ENCODE peak calls at places on chromosomes 11 and 22, in four cellular contexts. C is IMR-90, H is H9, G is H1. Z is an unnamed sample.

GRCh38 chr11:123434262-123434661 is 4.2 kb downstream of the GRAMD1B start:
- DNase-seq in C (peak), H (peak), G (no peak), Z (peak)

GRCh38 chr11:121534131-121535093 is 81.6 kb upstream of the SORL1-AS1 start:
- DNase-seq in C (peak), H (no peak), G (no peak), Z (no peak)

GRCh38 chr11:68297812-68298658 is 14.4 kb upstream of the LRP5 start:
- DNase-seq in C (peak), H (peak), G (peak), Z (peak)

GRCh38 chr22:28773461-28773867 is 969 bp downstream of the CCDC117 start:
- DNase-seq in C (peak), H (no peak), G (no peak), Z (no peak)

GRCh38 chr11:23976369-23976768 is 520.5 kb upstream of the LUZP2 start:
- DNase-seq in C (peak), H (no peak), G (no peak), Z (no peak)

GRCh38 chr11:67268684-67269268 is 2.5 kb downstream of the GRK2 start:
- DNase-seq in C (no peak), H (no peak), G (no peak), Z (no peak)

GRCh38 chr11:72641900-72642814 is 32.1 kb downstream of the PDE2A start:
- DNase-seq in C (no peak), H (peak), G (peak), Z (no peak)

GRCh38 chr11:28581286-28582242 is 473.4 kb downstream of the METTL15 start:
- DNase-seq in C (peak), H (no peak), G (no peak), Z (peak)

GRCh38 chr11:29129850-29130249 is 887.0 kb downstream of the KCNA4 start:
- DNase-seq in C (peak), H (no peak), G (no peak), Z (no peak)

GRCh38 chr11:134536219-134536618 is 124.2 kb upstream of the B3GAT1 start:
- DNase-seq in C (no peak), H (peak), G (peak), Z (no peak)
- H3K18ac ChIP-seq in C (no peak), H (no peak), G (no peak), Z (no peak)

GRCh38 chr22:38751422-38752346 is 4.1 kb downstream of the SUN2 start:
- DNase-seq in C (no peak), H (no peak), G (no peak), Z (no peak)
- H3K23ac ChIP-seq in C (no peak), H (no peak), G (no peak), Z (no peak)

DNA sequence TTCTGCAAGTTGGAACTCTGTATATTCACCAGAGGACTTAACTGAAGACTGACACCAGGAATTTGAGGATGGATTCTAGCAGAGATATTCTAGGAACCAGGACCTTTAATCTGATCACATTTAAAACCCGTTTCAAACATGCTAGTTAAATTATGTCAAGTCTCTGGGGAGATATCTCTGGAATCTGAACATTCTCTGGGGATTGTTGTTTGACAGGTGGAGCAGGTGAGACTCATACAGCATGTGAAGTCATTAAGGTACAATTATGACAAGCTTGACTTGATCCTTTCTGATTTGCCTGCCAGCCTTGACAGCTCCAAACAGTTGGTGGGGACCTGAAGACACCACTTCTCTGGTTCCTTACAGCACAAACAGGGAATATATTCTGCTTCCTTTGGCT is 100.3 kb downstream of the FAT3 start:
- DNase-seq in C (no peak), H (no peak), G (no peak), Z (no peak)
- H4K5ac ChIP-seq in C (no peak), H (no peak), G (no peak), Z (no peak)

DNA sequence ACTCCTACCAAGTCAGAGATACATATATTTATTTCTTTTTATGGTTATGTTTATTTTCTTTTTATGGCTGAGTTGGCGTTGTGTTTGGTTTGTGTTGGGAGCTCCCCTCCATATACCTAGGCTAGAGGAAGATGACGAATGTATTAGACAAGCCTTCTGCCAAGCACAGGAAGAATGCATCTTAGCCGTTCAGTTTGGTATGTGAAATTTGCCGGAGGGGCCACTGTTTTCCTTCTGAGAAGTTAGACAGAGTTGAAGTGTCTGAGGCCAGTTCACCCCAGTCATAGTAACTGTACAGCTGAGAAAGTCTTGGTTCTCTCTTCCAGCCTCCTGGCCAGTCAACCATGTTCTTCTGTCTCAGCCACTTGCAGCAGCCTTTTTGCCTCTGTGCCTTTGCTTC is 29.8 kb downstream of the TEAD1 start:
- DNase-seq in C (peak), H (no peak), G (no peak), Z (no peak)
- H3K18ac ChIP-seq in C (no peak), H (no peak), G (no peak), Z (no peak)

GRCh38 chr11:108871867-108872266 is 207.0 kb downstream of the DDX10 start:
- DNase-seq in C (no peak), H (no peak), G (no peak), Z (no peak)

GRCh38 chr11:108871152-108871551 is 206.3 kb downstream of the DDX10 start:
- DNase-seq in C (peak), H (peak), G (no peak), Z (peak)

GRCh38 chr11:108873305-108873704 is 208.4 kb downstream of the DDX10 start:
- DNase-seq in C (peak), H (no peak), G (no peak), Z (no peak)

GRCh38 chr11:108873938-108874337 is 209.1 kb downstream of the DDX10 start:
- DNase-seq in C (no peak), H (no peak), G (no peak), Z (no peak)

DNA sequence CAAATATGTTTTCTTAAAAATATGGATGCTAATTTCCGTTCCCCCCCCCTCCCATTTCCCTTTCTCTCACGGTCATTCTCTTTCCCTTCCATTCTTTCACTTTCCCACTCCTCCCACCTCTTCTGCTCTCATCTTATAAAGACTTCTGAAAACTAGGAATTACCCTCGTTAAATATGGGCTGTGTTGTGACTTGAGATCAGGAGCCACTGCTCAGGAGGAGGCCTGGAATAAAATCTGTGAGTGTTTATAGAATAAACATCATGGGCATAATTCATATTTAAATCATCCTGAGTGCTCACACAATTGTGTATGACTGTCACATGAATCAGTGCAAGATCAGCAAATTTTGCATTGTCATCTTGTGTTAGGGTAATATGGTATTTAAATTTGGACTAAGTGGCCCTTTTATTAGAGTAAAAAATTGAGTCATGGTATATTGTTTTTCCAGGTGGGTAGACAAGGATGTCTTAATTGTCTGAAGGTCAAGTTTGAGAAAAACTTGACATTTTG is 208.0 kb downstream of the DDX10 start:
- DNase-seq in C (peak), H (no peak), G (no peak), Z (no peak)
- H3K23ac ChIP-seq in C (no peak), H (no peak), G (no peak), Z (no peak)

DNA sequence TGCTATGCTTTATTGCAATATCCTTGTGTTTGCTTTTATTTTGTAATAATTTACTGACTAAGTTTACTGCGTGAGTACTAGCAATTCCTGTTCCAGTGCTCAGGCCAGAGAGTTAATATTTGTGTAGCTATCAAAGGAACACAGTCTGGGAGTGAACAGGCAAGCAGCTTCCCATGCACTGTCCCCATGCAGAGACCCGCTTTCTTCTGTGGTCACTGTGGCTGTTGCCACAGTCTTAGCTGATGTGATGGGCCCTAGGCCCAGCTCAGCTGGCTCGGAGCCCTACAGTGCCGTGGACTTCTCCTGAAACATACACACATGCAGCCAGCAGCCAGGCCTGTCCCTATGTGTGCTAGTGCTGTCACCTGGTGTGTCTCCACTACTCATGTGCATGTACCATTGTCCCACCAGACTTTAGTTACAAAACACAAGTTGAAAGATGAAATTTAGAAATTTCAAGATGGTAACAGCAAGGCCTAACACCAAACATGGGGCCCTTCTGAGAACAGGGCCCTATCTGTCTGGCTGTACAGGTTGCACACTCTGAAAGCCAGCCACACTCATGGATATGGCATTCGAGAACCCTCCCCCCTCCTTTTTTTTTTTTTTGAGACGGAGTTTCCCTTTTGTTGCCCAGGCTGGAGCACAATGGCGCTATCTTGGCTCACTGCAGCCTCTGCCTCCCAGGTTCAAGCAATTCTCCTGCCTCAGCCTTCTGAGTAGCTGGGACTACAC is 12.3 kb upstream of the SCUBE2 start:
- DNase-seq in C (no peak), H (no peak), G (no peak), Z (no peak)
- H4K5ac ChIP-seq in C (no peak), H (no peak), G (no peak), Z (no peak)

DNA sequence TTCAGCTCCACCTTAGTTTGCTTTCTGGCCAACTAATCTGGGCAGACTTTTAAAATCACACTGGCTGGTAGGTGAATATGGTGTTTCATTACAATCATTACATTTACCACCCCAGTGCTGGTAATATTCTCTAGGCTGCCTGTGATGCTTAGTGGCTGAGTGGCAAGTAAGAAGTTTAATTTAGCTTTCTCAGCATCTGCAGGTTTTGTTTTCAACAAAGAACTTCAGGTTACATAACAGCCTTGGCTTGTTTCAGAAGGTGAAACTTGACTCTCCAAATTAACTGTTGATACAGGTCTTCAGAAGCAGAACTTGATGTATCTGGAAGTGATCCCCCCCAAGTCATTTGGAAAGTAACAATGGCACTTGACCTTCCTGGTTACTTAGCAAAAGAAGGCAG is 423.3 kb upstream of the CCDC90B start:
- DNase-seq in C (no peak), H (no peak), G (no peak), Z (no peak)
- H3K18ac ChIP-seq in C (no peak), H (no peak), G (no peak), Z (no peak)

GRCh38 chr22:27757928-27758525 is 43.5 kb downstream of the MN1 start:
- DNase-seq in C (no peak), H (no peak), G (no peak), Z (no peak)
- H3K23ac ChIP-seq in C (no peak), H (no peak), G (no peak), Z (no peak)

GRCh38 chr11:6270584-6271246 is 11.1 kb downstream of the CCKBR start:
- DNase-seq in C (no peak), H (peak), G (no peak), Z (no peak)
- H4K5ac ChIP-seq in C (no peak), H (no peak), G (no peak), Z (no peak)